ENCODE peak calls at places on chromosomes 1 and 21, in five cellular contexts. O is HEK293T, M is SK-N-SH, H is HepG2, I is GM12878. S is an unnamed sample.

GRCh38 chr1:184624051-184624450 is 130.6 kb downstream of the EDEM3 start:
- DNase-seq in O (no peak), M (no peak), H (no peak), I (no peak), S (no peak)

GRCh38 chr1:14949270-14949835 is 204.2 kb upstream of the TMEM51 start:
- DNase-seq in O (no peak), M (no peak), H (no peak), I (no peak), S (no peak)

GRCh38 chr21:27681841-27682240 is 715.0 kb upstream of the ADAMTS5 start:
- DNase-seq in O (no peak), M (no peak), H (no peak), I (no peak), S (no peak)

GRCh38 chr1:2595812-2596529 is 9.4 kb downstream of the PRXL2B start:
- DNase-seq in O (no peak), M (peak), H (no peak), I (no peak), S (no peak)

GRCh38 chr1:164583835-164584539 is 25.0 kb downstream of the PBX1 start:
- DNase-seq in O (no peak), M (no peak), H (no peak), I (no peak), S (no peak)

GRCh38 chr1:54989968-54990810 is 8.5 kb upstream of the BSND start:
- DNase-seq in O (no peak), M (no peak), H (no peak), I (no peak), S (no peak)

GRCh38 chr1:203511513-203511912 is 17.6 kb downstream of the OPTC start:
- DNase-seq in O (no peak), M (no peak), H (no peak), I (no peak), S (no peak)

GRCh38 chr1:150514913-150515327 is 632 bp upstream of the FALEC start:
- DNase-seq in O (no peak), M (no peak), H (no peak), I (no peak), S (no peak)

GRCh38 chr1:205239078-205239477 is 11.3 kb downstream of the TMCC2 start:
- DNase-seq in O (no peak), M (no peak), H (no peak), I (no peak), S (no peak)

GRCh38 chr1:81877940-81878339 is 77.2 kb downstream of the ADGRL2 start:
- DNase-seq in O (no peak), M (no peak), H (no peak), I (no peak), S (no peak)

GRCh38 chr1:81876901-81877750 is 76.4 kb downstream of the ADGRL2 start:
- DNase-seq in O (no peak), M (no peak), H (no peak), I (no peak), S (no peak)

GRCh38 chr1:81878538-81878937 is 77.8 kb downstream of the ADGRL2 start:
- DNase-seq in O (no peak), M (no peak), H (no peak), I (no peak), S (no peak)

DNA sequence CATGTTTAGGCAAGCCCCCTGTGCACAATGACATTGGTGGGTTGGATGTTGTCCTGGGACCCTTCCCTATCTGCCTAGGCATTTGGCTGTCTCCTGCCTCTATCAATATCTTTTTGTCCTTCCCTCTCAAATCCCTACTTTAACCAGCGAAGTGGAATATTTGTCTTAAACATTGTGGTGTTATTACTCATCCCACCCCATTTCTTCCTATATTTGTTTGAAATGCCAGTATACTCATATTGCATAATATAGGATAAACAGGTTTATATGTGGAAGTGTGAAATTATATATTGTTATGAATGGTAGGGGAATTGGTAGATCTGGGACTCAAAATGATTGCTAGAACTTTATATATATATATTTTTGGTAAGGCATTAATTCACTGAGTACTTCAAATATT is 80.0 kb downstream of the ADGRL2 start:
- DNase-seq in O (no peak), M (no peak), H (no peak), I (no peak), S (no peak)
- TF ChIP-seq FOXM1 in O (no peak), M (no peak), H (no peak), I (no peak), S (no peak)

GRCh38 chr21:25176637-25177412 is 430.5 kb downstream of the MRPL39 start:
- DNase-seq in O (no peak), M (peak), H (no peak), I (peak), S (no peak)
- TF ChIP-seq FOXM1 in O (no peak), M (peak), H (no peak), I (peak), S (no peak)

GRCh38 chr1:67060811-67061218 is 6.9 kb upstream of the SLC35D1 start:
- DNase-seq in O (no peak), M (no peak), H (peak), I (no peak), S (peak)
- TF ChIP-seq FOXM1 in O (no peak), M (no peak), H (no peak), I (no peak), S (no peak)

DNA sequence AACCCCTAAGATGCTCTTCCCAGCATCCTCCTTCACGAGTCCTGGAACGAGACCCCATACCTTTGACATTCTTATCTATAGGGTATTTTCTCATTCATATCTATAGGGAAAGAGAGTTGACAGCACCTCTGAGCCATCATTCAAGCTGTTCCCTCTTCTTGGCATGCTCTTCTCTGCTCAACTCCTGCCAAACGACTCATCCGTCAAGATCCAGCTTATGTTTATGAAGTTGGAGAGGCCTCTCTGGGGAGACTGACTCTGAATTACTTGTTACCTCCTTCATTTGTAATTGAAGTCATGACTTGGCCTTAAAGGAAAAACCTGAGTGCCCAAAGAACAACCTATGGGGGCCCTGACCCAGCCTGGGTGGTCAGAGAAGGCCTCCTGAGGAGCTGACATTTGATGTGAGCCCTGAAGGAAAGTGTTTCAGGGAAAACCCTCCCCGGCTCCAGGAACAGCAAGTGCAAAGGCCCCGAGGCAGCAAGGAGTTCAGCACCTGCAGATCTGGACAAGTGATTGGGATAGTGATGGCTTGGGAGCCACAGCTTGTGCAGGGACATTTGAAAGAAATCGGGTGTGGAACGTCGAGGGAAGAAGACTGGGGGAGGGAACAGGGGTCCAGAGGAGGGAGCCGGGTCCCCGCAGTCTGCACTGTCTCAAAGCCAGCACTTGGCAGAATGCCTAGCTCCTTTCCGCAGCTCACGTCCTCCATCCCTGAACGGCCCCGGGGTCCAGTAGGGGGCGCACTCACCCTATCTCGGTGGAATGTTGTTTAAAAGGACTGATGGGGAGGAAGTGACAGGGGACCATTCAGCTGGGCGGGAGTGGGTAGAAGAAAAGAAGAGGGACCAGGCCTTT is 14.0 kb upstream of the CDA start:
- DNase-seq in O (peak), M (peak), H (peak), I (no peak), S (peak)
- TF ChIP-seq FOXM1 in O (no peak), M (no peak), H (no peak), I (no peak), S (no peak)

GRCh38 chr1:171800850-171801249 is 19.4 kb downstream of the METTL13 start:
- DNase-seq in O (no peak), M (no peak), H (no peak), I (no peak), S (no peak)

GRCh38 chr1:171803056-171803455 is 21.6 kb downstream of the METTL13 start:
- DNase-seq in O (no peak), M (no peak), H (no peak), I (no peak), S (no peak)

GRCh38 chr1:171802207-171802606 is 20.7 kb downstream of the METTL13 start:
- DNase-seq in O (no peak), M (no peak), H (no peak), I (no peak), S (no peak)

GRCh38 chr1:171800342-171800741 is 18.9 kb downstream of the METTL13 start:
- DNase-seq in O (no peak), M (no peak), H (no peak), I (no peak), S (no peak)

DNA sequence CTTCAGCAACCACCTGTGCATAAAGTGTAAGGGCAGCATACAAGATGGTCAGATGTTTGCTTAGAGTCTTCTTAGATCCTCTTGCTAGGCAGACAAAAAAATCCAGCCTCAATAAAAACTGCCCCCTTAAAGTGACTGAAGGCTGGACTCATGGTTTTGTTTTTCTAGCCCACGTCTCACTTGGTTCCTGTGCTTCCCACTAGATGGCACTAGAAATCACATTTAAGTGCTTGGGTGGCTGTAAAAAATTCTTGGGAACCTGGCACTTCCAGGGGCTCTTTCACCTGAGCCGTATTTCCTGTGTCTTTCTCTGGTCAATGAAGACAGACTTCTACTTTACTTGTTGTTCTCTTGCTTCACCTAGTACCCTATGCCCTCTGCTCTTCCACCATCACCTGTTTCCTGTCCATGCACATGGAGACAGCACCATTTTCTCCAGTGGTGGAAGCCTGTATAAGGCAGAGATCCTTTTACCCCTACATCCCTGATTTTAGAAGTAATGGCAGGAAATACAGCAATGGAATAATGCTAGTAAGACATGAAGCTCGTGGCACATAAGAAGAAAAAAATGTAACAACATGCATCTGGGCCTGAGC is 20.0 kb downstream of the METTL13 start:
- DNase-seq in O (peak), M (peak), H (peak), I (no peak), S (peak)
- TF ChIP-seq FOXM1 in O (no peak), M (no peak), H (no peak), I (no peak), S (no peak)